ENCODE peak calls at places on chromosomes 6 and 20, in nine cellular contexts. W is K562, E is trophoblast cell, B is GM23248, Z is IMR-90, D is PC-9, I is OCI-LY7, V is GM23338, C is neuronal stem cell. L is an unnamed sample.

GRCh38 chr20:4549711-4550259 is 171.9 kb upstream of the PRND start:
- DNase-seq in V (no peak), D (no peak), C (no peak), B (no peak), I (no peak), Z (no peak), E (no peak), W (no peak), L (no peak)

GRCh38 chr6:92150560-92150959 is 1268.8 kb downstream of the EPHA7 start:
- DNase-seq in Z (no peak), B (no peak), I (no peak), C (no peak), E (no peak), W (no peak), D (no peak), V (no peak), L (no peak)

GRCh38 chr6:162379762-162380409 is 347.7 kb downstream of the PRKN start:
- DNase-seq in V (no peak), D (no peak), I (no peak), W (no peak), Z (no peak), E (no peak), C (no peak), B (no peak), L (no peak)

GRCh38 chr6:138667408-138667807 is 106.2 kb upstream of the CCDC28A start:
- DNase-seq in E (no peak), D (no peak), I (no peak), W (no peak), B (no peak), Z (no peak), C (no peak), V (no peak), L (no peak)

GRCh38 chr20:22513574-22513973 is 70.8 kb downstream of the FOXA2 start:
- DNase-seq in D (no peak), B (no peak), I (no peak), V (no peak), W (no peak), Z (no peak), C (no peak), E (no peak), L (no peak)

GRCh38 chr6:93222071-93222851 is 197.1 kb downstream of the EPHA7 start:
- DNase-seq in V (no peak), B (no peak), D (no peak), E (no peak), Z (no peak), I (peak; percentile 4), W (no peak), C (no peak), L (no peak)

GRCh38 chr6:32807020-32807580 is 9.7 kb downstream of the HLA-DOB start:
- DNase-seq in I (peak; percentile 40), D (no peak), V (peak; percentile 50), Z (no peak), B (no peak), W (no peak), E (no peak), C (no peak), L (no peak)

GRCh38 chr6:160034346-160034930 is 65.6 kb downstream of the IGF2R start:
- DNase-seq in W (no peak), V (no peak), Z (no peak), C (no peak), I (no peak), B (no peak), E (no peak), D (no peak), L (no peak)

GRCh38 chr6:82877213-82878195 is 188.1 kb downstream of the UBE3D start:
- DNase-seq in W (no peak), D (peak; percentile 34), B (no peak), E (no peak), C (no peak), V (no peak), Z (no peak), I (no peak), L (peak; percentile 87)

GRCh38 chr20:46078954-46079353 is 10.8 kb downstream of the NCOA5 start:
- DNase-seq in I (no peak), W (no peak), E (no peak), B (no peak), Z (no peak), D (peak; percentile 27), C (no peak), V (no peak), L (no peak)

GRCh38 chr20:47468290-47469050 is 33.2 kb upstream of the NCOA3 start:
- DNase-seq in Z (no peak), W (peak; percentile 28), V (no peak), D (no peak), E (no peak), I (peak; percentile 94), C (no peak), B (no peak), L (no peak)

GRCh38 chr20:48928832-48929725 is 7.6 kb downstream of the ARFGEF2 start:
- DNase-seq in B (peak; percentile 76), Z (peak; percentile 69), V (no peak), D (no peak), W (no peak), E (no peak), C (no peak), I (no peak), L (no peak)

GRCh38 chr20:48724891-48725588 is 102.8 kb downstream of the PREX1 start:
- DNase-seq in D (no peak), V (no peak), Z (no peak), I (no peak), E (peak; percentile 15), W (no peak), B (no peak), C (no peak), L (no peak)

GRCh38 chr6:144411506-144412165 is 126.5 kb downstream of the UTRN start:
- DNase-seq in C (no peak), Z (peak; percentile 33), I (no peak), E (peak; percentile 3), V (no peak), W (no peak), D (no peak), B (peak; percentile 38), L (peak; percentile 56)

GRCh38 chr20:62122659-62123449 is 579 bp downstream of the LSM14B start:
- DNase-seq in D (no peak), W (peak; percentile 44), Z (no peak), E (peak; percentile 53), B (peak; percentile 69), C (no peak), I (peak; percentile 59), V (peak; percentile 45), L (peak; percentile 50)

GRCh38 chr20:2942439-2942838 is 69.2 kb downstream of the PTPRA start:
- DNase-seq in I (no peak), C (no peak), B (peak; percentile 47), V (no peak), Z (peak; percentile 59), E (no peak), W (no peak), D (no peak), L (no peak)

GRCh38 chr6:2478200-2478599 is 232.8 kb upstream of the GMDS start:
- DNase-seq in E (peak; percentile 95), W (no peak), D (no peak), C (no peak), V (no peak), B (peak; percentile 53), I (no peak), Z (peak; percentile 5), L (no peak)
- H2AFZ ChIP-seq in E (no peak overlapping the region), W (no peak overlapping the region), D (no peak overlapping the region), C (no peak overlapping the region), V (no peak overlapping the region), B (no peak overlapping the region), I (no peak overlapping the region), Z (no peak overlapping the region), L (no peak overlapping the region)

GRCh38 chr6:80132942-80133517 is 26.6 kb downstream of the BCKDHB start:
- DNase-seq in Z (peak; percentile 72), I (peak; percentile 8), E (peak; percentile 47), V (peak; percentile 53), B (peak; percentile 80), C (peak; percentile 9), D (no peak), W (peak; percentile 61), L (peak; percentile 41)
- H3K4me1 ChIP-seq in Z (no peaks in the 10 kb centered on the region), I (no peaks in the 10 kb centered on the region), E (no peaks in the 10 kb centered on the region), V (no peaks in the 10 kb centered on the region), B (peaks cover 13% of the 10 kb centered on the region), C (peaks cover 2% of the 10 kb centered on the region), D (peaks cover 9% of the 10 kb centered on the region), W (peaks cover 4% of the 10 kb centered on the region), L (peaks cover 9% of the 10 kb centered on the region)

GRCh38 chr6:34272022-34272926 is 23.5 kb upstream of the SMIM29 start:
- DNase-seq in B (no peak), V (peak; percentile 72), Z (no peak), W (peak; percentile 37), E (no peak), I (no peak), D (no peak), C (no peak), L (no peak)

GRCh38 chr6:34276191-34276590 is 27.4 kb upstream of the SMIM29 start:
- DNase-seq in C (no peak), W (peak; percentile 46), I (no peak), B (no peak), D (no peak), V (no peak), Z (no peak), E (no peak), L (no peak)

GRCh38 chr6:34274129-34274528 is 25.3 kb upstream of the SMIM29 start:
- DNase-seq in Z (no peak), D (no peak), C (no peak), B (no peak), E (no peak), I (no peak), V (no peak), W (peak; percentile 45), L (no peak)

GRCh38 chr6:34275128-34275804 is 26.5 kb upstream of the SMIM29 start:
- DNase-seq in B (no peak), V (no peak), D (no peak), Z (no peak), W (peak; percentile 34), I (peak; percentile 33), C (no peak), E (no peak), L (no peak)

GRCh38 chr6:34273242-34273805 is 24.5 kb upstream of the SMIM29 start:
- DNase-seq in D (no peak), C (no peak), I (peak; percentile 31), E (no peak), B (no peak), V (no peak), Z (peak; percentile 26), W (peak; percentile 99), L (no peak)
- H3K4me3 ChIP-seq in D (no peak overlapping the region), C (no peak overlapping the region), I (no peak overlapping the region), E (no peak overlapping the region), B (no peak overlapping the region), V (no peak overlapping the region), Z (no peak overlapping the region), W (no peak overlapping the region), L (no peak overlapping the region)

GRCh38 chr6:38651121-38651784 is 11.5 kb upstream of the BTBD9 start:
- DNase-seq in E (no peak), W (no peak), B (no peak), C (no peak), V (no peak), I (no peak), D (no peak), Z (peak; percentile 64), L (peak; percentile 83)

GRCh38 chr6:38658768-38659167 is 19.0 kb upstream of the BTBD9 start:
- DNase-seq in E (no peak), D (no peak), W (no peak), V (no peak), B (no peak), Z (no peak), I (no peak), C (no peak), L (no peak)

GRCh38 chr6:38656896-38657295 is 17.2 kb upstream of the BTBD9 start:
- DNase-seq in I (no peak), W (no peak), E (no peak), B (no peak), D (no peak), Z (no peak), C (no peak), V (no peak), L (no peak)
- H2AFZ ChIP-seq in I (no peak overlapping the region), W (no peak overlapping the region), E (no peak overlapping the region), B (no peak overlapping the region), D (no peak overlapping the region), Z (no peak overlapping the region), C (no peak overlapping the region), V (no peak overlapping the region), L (no peak overlapping the region)

L was measured in PC-3.